ENCODE peak calls at places on chromosomes 6 and 20, in seven cellular contexts. One of them, this sample, is unnamed.

GRCh38 chr6:108702106-108702851 is 141.6 kb downstream of the FOXO3 start:
- DNase-seq in hippocampal formation: no peak
- DNase-seq in T-helper 2 cell: no peak
- DNase-seq in ovary: no peak
- DNase-seq in activated T-helper 1 cell treated with Interleukin-2 at 50 U/mL for 16 hours: no peak
- DNase-seq in OCI-LY7: no peak
- DNase-seq in A172: no peak
- DNase-seq in this sample: no peak

GRCh38 chr6:76230711-76231110 is 158.2 kb upstream of the IMPG1 start:
- DNase-seq in hippocampal formation: no peak
- DNase-seq in T-helper 2 cell: no peak
- DNase-seq in ovary: no peak
- DNase-seq in activated T-helper 1 cell treated with Interleukin-2 at 50 U/mL for 16 hours: no peak
- DNase-seq in OCI-LY7: no peak
- DNase-seq in A172: no peak
- DNase-seq in this sample: no peak

GRCh38 chr6:111124406-111124805 is 37.1 kb downstream of the SLC16A10 start:
- DNase-seq in hippocampal formation: no peak
- DNase-seq in T-helper 2 cell: no peak
- DNase-seq in ovary: no peak
- DNase-seq in activated T-helper 1 cell treated with Interleukin-2 at 50 U/mL for 16 hours: no peak
- DNase-seq in OCI-LY7: no peak
- DNase-seq in A172: no peak
- DNase-seq in this sample: no peak

GRCh38 chr20:32585011-32585518 is at the start of gene NOL4L:
- DNase-seq in hippocampal formation: peak
- DNase-seq in T-helper 2 cell: peak
- DNase-seq in ovary: no peak
- DNase-seq in activated T-helper 1 cell treated with Interleukin-2 at 50 U/mL for 16 hours: peak
- DNase-seq in OCI-LY7: peak
- DNase-seq in A172: no peak
- DNase-seq in this sample: peak

GRCh38 chr6:63764318-63764916 is 128.8 kb downstream of the PHF3 start:
- DNase-seq in hippocampal formation: no peak
- DNase-seq in T-helper 2 cell: peak
- DNase-seq in ovary: no peak
- DNase-seq in activated T-helper 1 cell treated with Interleukin-2 at 50 U/mL for 16 hours: no peak
- DNase-seq in OCI-LY7: peak
- DNase-seq in A172: peak
- DNase-seq in this sample: no peak

GRCh38 chr6:135282425-135282824 is 101.3 kb downstream of the MYB start:
- DNase-seq in hippocampal formation: no peak
- DNase-seq in T-helper 2 cell: no peak
- DNase-seq in ovary: no peak
- DNase-seq in activated T-helper 1 cell treated with Interleukin-2 at 50 U/mL for 16 hours: no peak
- DNase-seq in OCI-LY7: no peak
- DNase-seq in A172: no peak
- DNase-seq in this sample: no peak

GRCh38 chr6:7846971-7847818 is 63.4 kb downstream of the TXNDC5 start:
- DNase-seq in hippocampal formation: no peak
- DNase-seq in T-helper 2 cell: no peak
- DNase-seq in ovary: no peak
- DNase-seq in activated T-helper 1 cell treated with Interleukin-2 at 50 U/mL for 16 hours: no peak
- DNase-seq in OCI-LY7: no peak
- DNase-seq in A172: no peak
- DNase-seq in this sample: no peak

GRCh38 chr6:107491059-107491609 is 1.2 kb downstream of the SOBP start:
- DNase-seq in hippocampal formation: peak
- DNase-seq in T-helper 2 cell: no peak
- DNase-seq in ovary: peak
- DNase-seq in activated T-helper 1 cell treated with Interleukin-2 at 50 U/mL for 16 hours: no peak
- DNase-seq in OCI-LY7: peak
- DNase-seq in A172: no peak
- DNase-seq in this sample: peak

GRCh38 chr20:23142162-23143050 is 56.3 kb upstream of the CD93 start:
- DNase-seq in hippocampal formation: no peak
- DNase-seq in T-helper 2 cell: no peak
- DNase-seq in ovary: no peak
- DNase-seq in activated T-helper 1 cell treated with Interleukin-2 at 50 U/mL for 16 hours: no peak
- DNase-seq in OCI-LY7: no peak
- DNase-seq in A172: no peak
- DNase-seq in this sample: no peak

GRCh38 chr20:50308513-50309279 is 118.1 kb downstream of the CEBPB start:
- DNase-seq in hippocampal formation: peak
- DNase-seq in T-helper 2 cell: no peak
- DNase-seq in ovary: peak
- DNase-seq in activated T-helper 1 cell treated with Interleukin-2 at 50 U/mL for 16 hours: no peak
- DNase-seq in OCI-LY7: peak
- DNase-seq in A172: peak
- DNase-seq in this sample: no peak

GRCh38 chr6:158810149-158811095 is 8.7 kb downstream of the EZR start:
- DNase-seq in hippocampal formation: no peak
- DNase-seq in T-helper 2 cell: no peak
- DNase-seq in ovary: no peak
- DNase-seq in activated T-helper 1 cell treated with Interleukin-2 at 50 U/mL for 16 hours: no peak
- DNase-seq in OCI-LY7: no peak
- DNase-seq in A172: no peak
- DNase-seq in this sample: no peak

GRCh38 chr6:150142657-150143501 is at the start of gene PPP1R14C:
- DNase-seq in hippocampal formation: no peak
- DNase-seq in T-helper 2 cell: no peak
- DNase-seq in ovary: no peak
- DNase-seq in activated T-helper 1 cell treated with Interleukin-2 at 50 U/mL for 16 hours: no peak
- DNase-seq in OCI-LY7: no peak
- DNase-seq in A172: no peak
- DNase-seq in this sample: peak

GRCh38 chr6:159759645-159760044 is 2.2 kb upstream of the ACAT2 start:
- DNase-seq in hippocampal formation: no peak
- DNase-seq in T-helper 2 cell: no peak
- DNase-seq in ovary: no peak
- DNase-seq in activated T-helper 1 cell treated with Interleukin-2 at 50 U/mL for 16 hours: no peak
- DNase-seq in OCI-LY7: peak
- DNase-seq in A172: no peak
- DNase-seq in this sample: no peak

GRCh38 chr6:72624557-72625160 is 2.8 kb downstream of the KCNQ5 start:
- DNase-seq in hippocampal formation: no peak
- DNase-seq in T-helper 2 cell: no peak
- DNase-seq in ovary: no peak
- DNase-seq in activated T-helper 1 cell treated with Interleukin-2 at 50 U/mL for 16 hours: no peak
- DNase-seq in OCI-LY7: peak
- DNase-seq in A172: peak
- DNase-seq in this sample: peak